ENCODE peak calls at places on chromosomes 6 and 20, in six cellular contexts. One of them, this sample, is unnamed.
A peak's percentile ranks its signal among the peaks of the same experiment; 100 is the strongest.

GRCh38 chr6:99353126-99353525 is 3.7 kb upstream of the FAXC start:
- DNase-seq in fibroblast of lung: no peak
- DNase-seq in RWPE2: no peak
- DNase-seq in A549: no peak
- DNase-seq in BJ: no peak
- DNase-seq in progenitor cell of endocrine pancreas: no peak
- DNase-seq in this sample: no peak

GRCh38 chr20:34834459-34834893 is 9.0 kb upstream of the NCOA6 start:
- DNase-seq in fibroblast of lung: peak; percentile 60
- DNase-seq in RWPE2: no peak
- DNase-seq in A549: peak; percentile 46
- DNase-seq in BJ: no peak
- DNase-seq in progenitor cell of endocrine pancreas: no peak
- DNase-seq in this sample: peak; percentile 44

GRCh38 chr20:19260412-19261090 is 48.1 kb downstream of the SLC24A3 start:
- DNase-seq in fibroblast of lung: no peak
- DNase-seq in RWPE2: no peak
- DNase-seq in A549: no peak
- DNase-seq in BJ: peak; percentile 44
- DNase-seq in progenitor cell of endocrine pancreas: no peak
- DNase-seq in this sample: peak; percentile 32

GRCh38 chr6:89386917-89387491 is 25.1 kb downstream of the RRAGD start:
- DNase-seq in fibroblast of lung: no peak
- DNase-seq in RWPE2: no peak
- DNase-seq in A549: no peak
- DNase-seq in BJ: no peak
- DNase-seq in progenitor cell of endocrine pancreas: no peak
- DNase-seq in this sample: no peak

GRCh38 chr6:33595001-33595846 is 15.1 kb upstream of the BAK1 start:
- DNase-seq in fibroblast of lung: peak; percentile 35
- DNase-seq in RWPE2: no peak
- DNase-seq in A549: no peak
- DNase-seq in BJ: no peak
- DNase-seq in progenitor cell of endocrine pancreas: no peak
- DNase-seq in this sample: no peak

GRCh38 chr6:144681334-144681733 is 396.2 kb downstream of the UTRN start:
- DNase-seq in fibroblast of lung: no peak
- DNase-seq in RWPE2: no peak
- DNase-seq in A549: no peak
- DNase-seq in BJ: no peak
- DNase-seq in progenitor cell of endocrine pancreas: no peak
- DNase-seq in this sample: no peak

GRCh38 chr20:38395165-38395564 is 40.0 kb downstream of the SNHG17 start:
- DNase-seq in fibroblast of lung: no peak
- DNase-seq in RWPE2: no peak
- DNase-seq in A549: no peak
- DNase-seq in BJ: no peak
- DNase-seq in progenitor cell of endocrine pancreas: no peak
- DNase-seq in this sample: peak; percentile 8

GRCh38 chr6:1052262-1052661 is 259.6 kb upstream of the FOXQ1 start:
- DNase-seq in fibroblast of lung: no peak
- DNase-seq in RWPE2: no peak
- DNase-seq in A549: no peak
- DNase-seq in BJ: no peak
- DNase-seq in progenitor cell of endocrine pancreas: no peak
- DNase-seq in this sample: no peak

GRCh38 chr20:52001999-52002666 is 189.4 kb downstream of the ZFP64 start:
- DNase-seq in fibroblast of lung: no peak
- DNase-seq in RWPE2: no peak
- DNase-seq in A549: peak; percentile 63
- DNase-seq in BJ: no peak
- DNase-seq in progenitor cell of endocrine pancreas: no peak
- DNase-seq in this sample: no peak

GRCh38 chr20:13744403-13744802 is 40.3 kb downstream of the ESF1 start:
- DNase-seq in fibroblast of lung: no peak
- DNase-seq in RWPE2: no peak
- DNase-seq in A549: no peak
- DNase-seq in BJ: no peak
- DNase-seq in progenitor cell of endocrine pancreas: no peak
- DNase-seq in this sample: peak; percentile 3

GRCh38 chr6:47536816-47537401 is 59.3 kb downstream of the CD2AP start:
- DNase-seq in fibroblast of lung: no peak
- DNase-seq in RWPE2: no peak
- DNase-seq in A549: no peak
- DNase-seq in BJ: no peak
- DNase-seq in progenitor cell of endocrine pancreas: no peak
- DNase-seq in this sample: no peak

GRCh38 chr6:46592046-46592445 is 60.6 kb downstream of the CYP39A1 start:
- DNase-seq in fibroblast of lung: no peak
- DNase-seq in RWPE2: no peak
- DNase-seq in A549: no peak
- DNase-seq in BJ: no peak
- DNase-seq in progenitor cell of endocrine pancreas: no peak
- DNase-seq in this sample: no peak

GRCh38 chr6:36997811-36998722 is 7.4 kb upstream of the FGD2 start:
- DNase-seq in fibroblast of lung: no peak
- DNase-seq in RWPE2: no peak
- DNase-seq in A549: no peak
- DNase-seq in BJ: no peak
- DNase-seq in progenitor cell of endocrine pancreas: no peak
- DNase-seq in this sample: no peak

GRCh38 chr20:33299111-33299603 is 16.1 kb downstream of the BPIFB1 start:
- DNase-seq in fibroblast of lung: peak; percentile 42
- DNase-seq in RWPE2: no peak
- DNase-seq in A549: peak; percentile 72
- DNase-seq in BJ: no peak
- DNase-seq in progenitor cell of endocrine pancreas: peak; percentile 90
- DNase-seq in this sample: peak; percentile 16

GRCh38 chr6:11434565-11435326 is 102.8 kb upstream of the TMEM170B start:
- DNase-seq in fibroblast of lung: peak; percentile 93
- DNase-seq in RWPE2: no peak
- DNase-seq in A549: peak; percentile 63
- DNase-seq in BJ: no peak
- DNase-seq in progenitor cell of endocrine pancreas: no peak
- DNase-seq in this sample: peak; percentile 46

GRCh38 chr6:26311385-26312095 is 53.5 kb upstream of the BTN3A2 start:
- DNase-seq in fibroblast of lung: peak; percentile 80
- DNase-seq in RWPE2: no peak
- DNase-seq in A549: no peak
- DNase-seq in BJ: no peak
- DNase-seq in progenitor cell of endocrine pancreas: no peak
- DNase-seq in this sample: peak; percentile 80

GRCh38 chr6:7313505-7314165 is 636 bp upstream of the SSR1 start:
- DNase-seq in fibroblast of lung: no peak
- DNase-seq in RWPE2: no peak
- DNase-seq in A549: no peak
- DNase-seq in BJ: no peak
- DNase-seq in progenitor cell of endocrine pancreas: no peak
- DNase-seq in this sample: no peak

GRCh38 chr6:122676688-122677087 is 66.5 kb downstream of the PKIB start:
- DNase-seq in fibroblast of lung: no peak
- DNase-seq in RWPE2: no peak
- DNase-seq in A549: no peak
- DNase-seq in BJ: no peak
- DNase-seq in progenitor cell of endocrine pancreas: no peak
- DNase-seq in this sample: no peak

GRCh38 chr6:20708367-20709124 is 174.3 kb downstream of the CDKAL1 start:
- DNase-seq in fibroblast of lung: peak; percentile 14
- DNase-seq in RWPE2: no peak
- DNase-seq in A549: no peak
- DNase-seq in BJ: no peak
- DNase-seq in progenitor cell of endocrine pancreas: no peak
- DNase-seq in this sample: no peak

GRCh38 chr6:156779206-156780116 is 2.3 kb downstream of the ARID1B start:
- DNase-seq in fibroblast of lung: no peak
- DNase-seq in RWPE2: no peak
- DNase-seq in A549: no peak
- DNase-seq in BJ: no peak
- DNase-seq in progenitor cell of endocrine pancreas: peak; percentile 29
- DNase-seq in this sample: no peak

GRCh38 chr6:169751242-169752073 is at the start of the genes DYNLT2 and ERMARD:
- DNase-seq in fibroblast of lung: peak; percentile 93
- DNase-seq in RWPE2: peak; percentile 87
- DNase-seq in A549: peak; percentile 72
- DNase-seq in BJ: peak; percentile 68
- DNase-seq in progenitor cell of endocrine pancreas: peak; percentile 92
- DNase-seq in this sample: peak; percentile 91
- TF ChIP-seq CTCF in fibroblast of lung: no peak
- TF ChIP-seq CTCF in RWPE2: peak; percentile 12
- TF ChIP-seq CTCF in A549: no peak
- TF ChIP-seq CTCF in BJ: peak; percentile 28
- TF ChIP-seq CTCF in progenitor cell of endocrine pancreas: peak; percentile 31
- TF ChIP-seq CTCF in this sample: peak; percentile 47

GRCh38 chr6:82211326-82211725 is 36.2 kb downstream of the IBTK start:
- DNase-seq in fibroblast of lung: no peak
- DNase-seq in RWPE2: no peak
- DNase-seq in A549: no peak
- DNase-seq in BJ: no peak
- DNase-seq in progenitor cell of endocrine pancreas: no peak
- DNase-seq in this sample: no peak

GRCh38 chr6:82220167-82220566 is 27.4 kb downstream of the IBTK start:
- DNase-seq in fibroblast of lung: no peak
- DNase-seq in RWPE2: no peak
- DNase-seq in A549: no peak
- DNase-seq in BJ: no peak
- DNase-seq in progenitor cell of endocrine pancreas: no peak
- DNase-seq in this sample: no peak

GRCh38 chr6:82217014-82217621 is 30.4 kb downstream of the IBTK start:
- DNase-seq in fibroblast of lung: no peak
- DNase-seq in RWPE2: no peak
- DNase-seq in A549: no peak
- DNase-seq in BJ: no peak
- DNase-seq in progenitor cell of endocrine pancreas: no peak
- DNase-seq in this sample: no peak

GRCh38 chr6:82216549-82216948 is 31.0 kb downstream of the IBTK start:
- DNase-seq in fibroblast of lung: no peak
- DNase-seq in RWPE2: no peak
- DNase-seq in A549: no peak
- DNase-seq in BJ: no peak
- DNase-seq in progenitor cell of endocrine pancreas: no peak
- DNase-seq in this sample: no peak
- TF ChIP-seq CTCF in fibroblast of lung: no peak
- TF ChIP-seq CTCF in RWPE2: no peak
- TF ChIP-seq CTCF in A549: no peak
- TF ChIP-seq CTCF in BJ: no peak
- TF ChIP-seq CTCF in progenitor cell of endocrine pancreas: no peak
- TF ChIP-seq CTCF in this sample: no peak

DNA sequence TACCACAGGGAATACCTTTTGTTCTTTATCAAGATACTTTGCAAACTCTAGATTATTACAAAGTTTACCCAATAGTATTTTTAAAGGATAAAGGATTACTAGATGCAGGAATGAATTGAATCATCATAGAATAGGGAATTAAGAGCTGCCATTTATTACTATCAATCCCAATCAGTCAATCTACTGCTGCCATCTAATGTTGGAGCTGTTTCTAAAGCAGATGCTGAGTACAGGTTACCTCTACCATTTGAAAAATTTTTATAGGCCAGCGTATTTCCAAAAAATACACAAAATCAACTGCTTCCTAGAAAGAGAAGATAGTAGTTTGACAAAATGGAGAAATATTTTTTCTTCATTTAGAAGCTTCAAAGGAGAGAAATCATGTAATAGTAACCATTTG is 520.4 kb downstream of the ADGRB3 start:
- DNase-seq in fibroblast of lung: peak; percentile 23
- DNase-seq in RWPE2: no peak
- DNase-seq in A549: no peak
- DNase-seq in BJ: no peak
- DNase-seq in progenitor cell of endocrine pancreas: no peak
- DNase-seq in this sample: no peak
- TF ChIP-seq CTCF in fibroblast of lung: no peak
- TF ChIP-seq CTCF in RWPE2: peak; percentile 25
- TF ChIP-seq CTCF in A549: no peak
- TF ChIP-seq CTCF in BJ: peak; percentile 13
- TF ChIP-seq CTCF in progenitor cell of endocrine pancreas: no peak
- TF ChIP-seq CTCF in this sample: no peak

GRCh38 chr20:2617099-2617714 is 35.2 kb upstream of the NOP56 start:
- DNase-seq in fibroblast of lung: no peak
- DNase-seq in RWPE2: no peak
- DNase-seq in A549: no peak
- DNase-seq in BJ: no peak
- DNase-seq in progenitor cell of endocrine pancreas: no peak
- DNase-seq in this sample: no peak

GRCh38 chr20:2619337-2619736 is 33.1 kb upstream of the NOP56 start:
- DNase-seq in fibroblast of lung: no peak
- DNase-seq in RWPE2: no peak
- DNase-seq in A549: no peak
- DNase-seq in BJ: no peak
- DNase-seq in progenitor cell of endocrine pancreas: no peak
- DNase-seq in this sample: no peak

GRCh38 chr20:2618815-2619214 is 33.6 kb upstream of the NOP56 start:
- DNase-seq in fibroblast of lung: no peak
- DNase-seq in RWPE2: no peak
- DNase-seq in A549: no peak
- DNase-seq in BJ: no peak
- DNase-seq in progenitor cell of endocrine pancreas: no peak
- DNase-seq in this sample: no peak

GRCh38 chr20:2616634-2617033 is 35.8 kb upstream of the NOP56 start:
- DNase-seq in fibroblast of lung: no peak
- DNase-seq in RWPE2: no peak
- DNase-seq in A549: no peak
- DNase-seq in BJ: no peak
- DNase-seq in progenitor cell of endocrine pancreas: no peak
- DNase-seq in this sample: no peak

DNA sequence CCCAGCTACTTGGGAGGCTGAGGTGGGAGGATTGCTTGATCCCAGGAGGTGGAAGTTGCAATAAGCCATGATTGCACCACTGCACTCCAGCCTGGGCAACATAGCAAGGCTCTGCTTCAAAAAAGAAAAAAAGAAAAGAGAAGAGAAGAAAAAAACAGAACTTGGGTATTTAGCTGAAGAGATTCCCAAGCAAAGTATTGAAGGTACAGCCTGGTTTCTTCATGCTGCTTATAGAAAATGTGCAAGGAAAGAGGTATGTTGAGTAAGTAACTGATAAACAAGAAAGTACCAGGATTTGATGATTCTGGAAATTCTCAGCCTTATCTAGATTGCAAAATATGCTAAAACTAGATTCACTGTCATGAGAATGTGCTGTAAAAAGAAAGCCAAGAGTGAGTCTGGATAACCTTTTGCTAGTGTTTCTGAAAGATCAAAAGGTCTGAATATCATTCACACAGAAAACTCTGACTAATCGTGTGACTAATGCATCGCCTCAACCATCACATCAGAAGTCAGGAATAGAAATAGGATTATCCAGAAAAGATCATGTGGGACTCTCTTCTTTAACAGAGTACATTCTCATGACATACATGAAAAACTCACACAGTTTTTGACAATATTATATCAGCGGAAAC is 32.4 kb upstream of the NOP56 start:
- DNase-seq in fibroblast of lung: peak; percentile 5
- DNase-seq in RWPE2: no peak
- DNase-seq in A549: peak; percentile 19
- DNase-seq in BJ: no peak
- DNase-seq in progenitor cell of endocrine pancreas: no peak
- DNase-seq in this sample: no peak
- TF ChIP-seq CTCF in fibroblast of lung: no peak
- TF ChIP-seq CTCF in RWPE2: no peak
- TF ChIP-seq CTCF in A549: no peak
- TF ChIP-seq CTCF in BJ: no peak
- TF ChIP-seq CTCF in progenitor cell of endocrine pancreas: no peak
- TF ChIP-seq CTCF in this sample: no peak

This sample was measured in HFFc6.